ENCODE peak calls at places on chromosomes 12 and 14, in eight cellular contexts. U, Z, D, I, H, V, M and S are unnamed samples.

GRCh38 chr12:75439048-75439447 is 41.5 kb upstream of the GLIPR1 start:
- DNase-seq in U (no peak), Z (no peak), D (no peak), I (no peak), H (peak), V (no peak), M (no peak), S (no peak)

GRCh38 chr14:59306775-59307174 is 118.3 kb downstream of the DAAM1 start:
- DNase-seq in U (no peak), Z (no peak), D (no peak), I (no peak), H (peak), V (no peak), M (no peak), S (no peak)

GRCh38 chr12:40300490-40300889 is 75.7 kb downstream of the LRRK2 start:
- DNase-seq in U (no peak), Z (no peak), D (no peak), I (no peak), H (peak), V (no peak), M (no peak), S (no peak)

GRCh38 chr12:57165741-57166140 is 18.3 kb upstream of the LRP1-AS start:
- DNase-seq in U (no peak), Z (no peak), D (no peak), I (no peak), H (peak), V (peak), M (no peak), S (no peak)

GRCh38 chr12:53726342-53726741 is 910 bp downstream of the CALCOCO1 start:
- DNase-seq in U (no peak), Z (no peak), D (no peak), I (no peak), H (peak), V (no peak), M (no peak), S (no peak)

GRCh38 chr12:44817687-44818086 is 58.4 kb downstream of the NELL2 start:
- DNase-seq in U (no peak), Z (no peak), D (no peak), I (no peak), H (no peak), V (no peak), M (no peak), S (no peak)

GRCh38 chr12:116026346-116026745 is 251.1 kb downstream of the MED13L start:
- DNase-seq in U (no peak), Z (no peak), D (no peak), I (no peak), H (no peak), V (no peak), M (no peak), S (no peak)

GRCh38 chr14:51261151-51261550 is 21.1 kb downstream of the TMX1 start:
- DNase-seq in U (no peak), Z (no peak), D (no peak), I (no peak), H (peak), V (no peak), M (no peak), S (no peak)

GRCh38 chr14:94138256-94138655 is 8.9 kb upstream of the IFI27L2 start:
- DNase-seq in U (no peak), Z (no peak), D (no peak), I (no peak), H (no peak), V (no peak), M (no peak), S (no peak)

GRCh38 chr12:123436017-123436964 is at the start of gene RILPL2:
- DNase-seq in U (peak), Z (peak), D (peak), I (peak), H (peak), V (peak), M (no peak), S (peak)

GRCh38 chr14:95699397-95699796 is 13.2 kb downstream of the TCL1B start:
- DNase-seq in U (no peak), Z (no peak), D (no peak), I (no peak), H (no peak), V (no peak), M (no peak), S (no peak)

GRCh38 chr14:56216631-56217379 is 98.6 kb downstream of the PELI2 start:
- DNase-seq in U (no peak), Z (peak), D (no peak), I (peak), H (peak), V (no peak), M (no peak), S (peak)

GRCh38 chr14:24366664-24367505 is 1.1 kb upstream of the NFATC4 start:
- DNase-seq in U (peak), Z (peak), D (peak), I (peak), H (peak), V (peak), M (peak), S (peak)

GRCh38 chr14:79111963-79112362 is 941.8 kb downstream of the NRXN3 start:
- DNase-seq in U (no peak), Z (no peak), D (no peak), I (no peak), H (peak), V (no peak), M (peak), S (no peak)

GRCh38 chr12:65936529-65936911 is 112.2 kb downstream of the HMGA2 start:
- DNase-seq in U (no peak), Z (no peak), D (no peak), I (no peak), H (no peak), V (no peak), M (no peak), S (no peak)

GRCh38 chr14:64880382-64881121 is 845 bp upstream of the SPTB start:
- DNase-seq in U (no peak), Z (peak), D (peak), I (peak), H (peak), V (no peak), M (no peak), S (peak)

GRCh38 chr14:98259881-98260280 is 1012.1 kb downstream of the BCL11B start:
- DNase-seq in U (no peak), Z (no peak), D (no peak), I (no peak), H (no peak), V (no peak), M (no peak), S (no peak)

GRCh38 chr12:112288638-112289037 is 93.6 kb downstream of the HECTD4 start:
- DNase-seq in U (no peak), Z (no peak), D (no peak), I (no peak), H (no peak), V (no peak), M (no peak), S (no peak)

GRCh38 chr14:59664741-59665140 is 88.1 kb upstream of the CCDC175 start:
- DNase-seq in U (no peak), Z (no peak), D (no peak), I (no peak), H (peak), V (no peak), M (no peak), S (no peak)

GRCh38 chr12:104315326-104316224 is 12.0 kb downstream of the EID3 start:
- DNase-seq in U (no peak), Z (no peak), D (no peak), I (no peak), H (no peak), V (no peak), M (no peak), S (no peak)

GRCh38 chr14:38404100-38404541 is 148.2 kb upstream of the CLEC14A start:
- DNase-seq in U (no peak), Z (no peak), D (no peak), I (no peak), H (peak), V (no peak), M (peak), S (no peak)

GRCh38 chr12:109097435-109098141 is at the start of gene UNG:
- DNase-seq in U (peak), Z (peak), D (peak), I (peak), H (peak), V (peak), M (peak), S (peak)

GRCh38 chr14:93115920-93116675 is at the start of gene ITPK1:
- DNase-seq in U (no peak), Z (peak), D (peak), I (peak), H (peak), V (peak), M (no peak), S (no peak)

GRCh38 chr12:59600174-59600573 is 4.3 kb downstream of the SLC16A7 start:
- DNase-seq in U (no peak), Z (no peak), D (no peak), I (no peak), H (peak), V (no peak), M (no peak), S (no peak)

GRCh38 chr12:3578557-3578956 is 87.6 kb downstream of the PRMT8 start:
- DNase-seq in U (no peak), Z (no peak), D (peak), I (no peak), H (no peak), V (no peak), M (no peak), S (no peak)

GRCh38 chr12:24997970-24998582 is 49.2 kb upstream of the BCAT1 start:
- DNase-seq in U (no peak), Z (no peak), D (no peak), I (no peak), H (peak), V (no peak), M (peak), S (no peak)

GRCh38 chr14:34374998-34375740 is 86.9 kb downstream of the SPTSSA start:
- DNase-seq in U (no peak), Z (no peak), D (no peak), I (no peak), H (peak), V (no peak), M (no peak), S (no peak)

GRCh38 chr12:6842075-6842474 is 1.4 kb downstream of the GNB3 start:
- DNase-seq in U (no peak), Z (no peak), D (no peak), I (no peak), H (no peak), V (no peak), M (no peak), S (no peak)

GRCh38 chr14:105562713-105563346 is 36.4 kb downstream of the TMEM121 start:
- DNase-seq in U (no peak), Z (no peak), D (no peak), I (no peak), H (no peak), V (no peak), M (no peak), S (no peak)
- H3K27ac ChIP-seq in U (no peak), Z (no peak), D (no peak), I (no peak), H (no peak), V (no peak), M (no peak), S (no peak)

DNA sequence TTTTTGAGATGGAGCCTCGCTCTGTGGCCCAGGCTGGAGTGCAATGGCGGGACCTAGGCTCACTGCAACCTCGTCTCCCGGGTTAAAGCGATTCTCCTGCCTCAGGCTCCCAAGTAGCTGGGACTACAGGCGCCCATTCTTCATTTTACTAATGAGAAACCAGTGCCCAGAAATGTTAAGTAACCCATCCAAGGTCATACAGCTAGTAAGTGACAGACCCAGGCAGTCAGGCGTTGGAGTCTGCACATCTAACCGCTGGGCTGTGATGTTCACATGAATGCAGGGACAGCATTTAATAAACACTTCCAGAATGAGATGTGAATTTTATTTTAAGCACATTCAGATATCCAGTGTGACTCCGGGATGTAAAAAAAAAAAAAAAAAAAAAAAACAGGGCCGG is 1.3 kb upstream of the TRIP11 start:
- DNase-seq in U (no peak), Z (no peak), D (no peak), I (no peak), H (peak), V (no peak), M (no peak), S (no peak)
- H3K4me3 ChIP-seq in U (peak), Z (peak), D (peak), I (peak), H (peak), V (no peak), M (peak), S (peak)

GRCh38 chr14:53946404-53947400 is 9.9 kb downstream of the BMP4 start:
- DNase-seq in U (no peak), Z (no peak), D (peak), I (peak), H (no peak), V (no peak), M (no peak), S (no peak)

GRCh38 chr14:53946071-53946403 is 10.6 kb downstream of the BMP4 start:
- DNase-seq in U (no peak), Z (no peak), D (peak), I (no peak), H (no peak), V (no peak), M (no peak), S (no peak)

GRCh38 chr14:53943751-53944083 is 12.9 kb downstream of the BMP4 start:
- DNase-seq in U (no peak), Z (no peak), D (no peak), I (no peak), H (no peak), V (no peak), M (no peak), S (no peak)

GRCh38 chr14:53947452-53948180 is 9.0 kb downstream of the BMP4 start:
- DNase-seq in U (no peak), Z (no peak), D (no peak), I (no peak), H (no peak), V (no peak), M (no peak), S (no peak)

GRCh38 chr14:53942970-53943750 is 13.5 kb downstream of the BMP4 start:
- DNase-seq in U (no peak), Z (no peak), D (peak), I (no peak), H (no peak), V (no peak), M (no peak), S (no peak)
- H3K27ac ChIP-seq in U (no peak), Z (no peak), D (no peak), I (no peak), H (no peak), V (no peak), M (no peak), S (no peak)

DNA sequence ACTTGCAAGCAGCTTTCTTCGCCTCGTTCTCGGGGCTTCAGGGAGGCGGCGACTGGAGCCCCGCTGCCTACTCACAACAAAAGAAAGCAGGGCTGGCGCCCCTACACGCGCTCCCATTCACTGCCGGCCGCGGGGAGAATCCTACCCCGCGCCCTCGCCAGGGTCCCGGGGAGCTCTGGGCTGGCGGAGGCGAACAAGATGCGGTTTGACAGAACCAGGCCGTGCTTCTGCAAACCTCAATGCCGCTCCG is 820 bp downstream of the TBX5 start:
- DNase-seq in U (no peak), Z (no peak), D (no peak), I (no peak), H (peak), V (no peak), M (no peak), S (no peak)
- H3K4me3 ChIP-seq in U (peak), Z (peak), D (peak), I (no peak), H (peak), V (no peak), M (peak), S (peak)

DNA sequence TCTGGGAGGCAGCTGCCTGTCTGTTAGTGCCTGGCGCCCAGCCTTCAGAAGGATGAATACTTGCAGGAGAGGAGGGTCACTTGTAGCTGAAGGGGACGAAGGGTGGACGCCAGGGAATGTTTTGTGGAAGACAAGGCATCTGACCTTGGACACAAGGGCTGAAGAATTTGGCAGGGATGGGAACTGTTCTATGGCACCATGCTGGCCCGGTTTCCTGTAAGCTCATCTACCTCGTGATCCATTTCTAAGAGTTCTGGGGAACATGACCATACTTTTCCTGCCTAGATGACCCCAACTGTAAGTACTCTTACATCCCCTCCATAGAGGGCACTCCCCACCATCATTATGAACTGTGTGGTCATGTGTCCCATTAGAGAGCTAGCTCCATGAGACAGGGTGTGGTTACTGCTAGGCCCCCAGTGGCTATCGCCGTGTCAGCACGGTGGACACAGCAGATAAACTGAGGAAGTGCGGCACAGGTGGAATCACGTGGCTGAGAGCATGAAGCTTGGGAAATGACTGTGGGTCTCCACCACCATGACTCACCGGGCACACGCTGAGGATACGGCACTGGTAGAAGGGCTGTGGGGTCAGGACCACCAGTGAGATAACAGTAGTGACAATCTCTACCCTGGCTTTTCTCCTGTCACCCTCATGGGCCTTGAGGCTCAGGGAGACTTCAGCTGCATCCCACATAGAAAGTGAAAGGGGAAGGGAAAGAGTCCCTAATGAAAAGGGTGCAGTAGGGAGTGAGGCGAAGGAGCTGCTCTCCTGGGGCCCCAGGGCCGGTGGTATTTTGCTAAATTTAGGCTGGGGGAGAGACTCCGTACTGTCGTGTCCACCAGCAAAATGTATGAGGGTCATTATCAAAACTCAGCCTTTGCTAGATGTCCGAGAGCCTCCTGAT is 252.6 kb downstream of the FOXN3 start:
- DNase-seq in U (no peak), Z (no peak), D (no peak), I (no peak), H (no peak), V (no peak), M (no peak), S (no peak)
- H3K27ac ChIP-seq in U (no peak), Z (peak), D (no peak), I (no peak), H (no peak), V (no peak), M (no peak), S (peak)